ENCODE peak calls at places on chromosome 3, in eight cellular contexts. T is adipocyte; V is right cardiac atrium; E is CD8-positive, alpha-beta T cell; C is NCI-H82; Z is CD14-positive monocyte; S is NCI-H1930; Q is T1000. I is an unnamed sample.
A peak's percentile ranks its signal among the peaks of the same experiment; 100 is the strongest.

GRCh38 chr3:29697989-29698388 is 417.1 kb downstream of the RBMS3 start:
- DNase-seq in T (peak; percentile 54), V (no peak), E (no peak), C (no peak), Z (no peak), S (no peak), Q (no peak), I (peak; percentile 68)

GRCh38 chr3:170863768-170864167 is 6.2 kb downstream of the RPL22L1 start:
- DNase-seq in T (no peak), V (no peak), E (no peak), C (peak; percentile 49), Z (no peak), S (no peak), Q (no peak), I (no peak)

GRCh38 chr3:140617135-140617534 is 60.7 kb upstream of the TRIM42 start:
- DNase-seq in T (no peak), V (no peak), E (no peak), C (no peak), Z (no peak), S (no peak), Q (no peak), I (no peak)

GRCh38 chr3:123745184-123745855 is 138.8 kb downstream of the MYLK start:
- DNase-seq in T (peak; percentile 62), V (no peak), E (no peak), C (peak; percentile 32), Z (no peak), S (no peak), Q (no peak), I (no peak)

GRCh38 chr3:161271646-161272045 is 50.5 kb downstream of the NMD3 start:
- DNase-seq in T (no peak), V (no peak), E (no peak), C (no peak), Z (no peak), S (no peak), Q (no peak), I (no peak)

GRCh38 chr3:66534304-66534703 is 33.5 kb upstream of the LRIG1 start:
- DNase-seq in T (no peak), V (no peak), E (no peak), C (peak; percentile 3), Z (no peak), S (no peak), Q (no peak), I (no peak)

GRCh38 chr3:184358921-184359350 is 2.5 kb downstream of the CLCN2 start:
- DNase-seq in T (no peak), V (no peak), E (no peak), C (peak; percentile 55), Z (no peak), S (no peak), Q (no peak), I (no peak)

GRCh38 chr3:142596726-142597088 is 514 bp downstream of the PLS1 start:
- DNase-seq in T (no peak), V (no peak), E (no peak), C (no peak), Z (no peak), S (no peak), Q (no peak), I (no peak)

GRCh38 chr3:64398431-64398830 is 173.2 kb upstream of the PRICKLE2 start:
- DNase-seq in T (peak; percentile 49), V (no peak), E (no peak), C (peak; percentile 95), Z (no peak), S (no peak), Q (no peak), I (peak; percentile 34)

GRCh38 chr3:140863481-140864084 is 78.1 kb upstream of the SLC25A36 start:
- DNase-seq in T (peak; percentile 84), V (peak; percentile 55), E (peak; percentile 25), C (peak; percentile 88), Z (no peak), S (peak; percentile 70), Q (peak; percentile 25), I (peak; percentile 16)